ENCODE peak calls at places on chromosomes 13 and 19, in seven cellular contexts. V, Q, J, G, Z, O and A are unnamed samples.
A peak's percentile ranks its signal among the peaks of the same experiment; 100 is the strongest.

GRCh38 chr19:47609885-47610545 is 1.1 kb downstream of the BICRA start:
- DNase-seq in V (peak; percentile 86), Q (peak; percentile 71), J (peak; percentile 15), G (no peak), Z (peak; percentile 66), O (peak; percentile 74), A (peak; percentile 55)

GRCh38 chr13:74256969-74257368 is 122.8 kb upstream of the KLF12 start:
- DNase-seq in V (no peak), Q (no peak), J (no peak), G (no peak), Z (no peak), O (no peak), A (no peak)

GRCh38 chr13:31528176-31528575 is 211.2 kb upstream of the RXFP2 start:
- DNase-seq in V (no peak), Q (no peak), J (no peak), G (no peak), Z (peak; percentile 21), O (no peak), A (no peak)

GRCh38 chr13:111114362-111115050 is 604 bp upstream of the ARHGEF7 start:
- DNase-seq in V (peak; percentile 77), Q (no peak), J (no peak), G (no peak), Z (peak; percentile 64), O (peak; percentile 91), A (peak; percentile 26)

GRCh38 chr13:97030705-97031452 is 36.6 kb upstream of the OXGR1 start:
- DNase-seq in V (peak; percentile 47), Q (peak; percentile 54), J (peak; percentile 60), G (peak; percentile 46), Z (peak; percentile 55), O (peak; percentile 72), A (peak; percentile 35)

GRCh38 chr13:23391752-23392151 is 41.8 kb downstream of the SACS start:
- DNase-seq in V (no peak), Q (peak; percentile 35), J (peak; percentile 24), G (no peak), Z (no peak), O (peak; percentile 48), A (no peak)

GRCh38 chr13:46211521-46212351 is at the start of gene LRRC63:
- DNase-seq in V (peak; percentile 91), Q (peak; percentile 58), J (peak; percentile 61), G (no peak), Z (peak; percentile 89), O (peak; percentile 70), A (peak; percentile 72)

GRCh38 chr19:5369962-5370367 is 29.4 kb upstream of the PTPRS start:
- DNase-seq in V (peak; percentile 70), Q (peak; percentile 87), J (peak; percentile 65), G (no peak), Z (peak; percentile 60), O (peak; percentile 46), A (peak; percentile 34)

GRCh38 chr19:41554902-41555301 is 21.1 kb upstream of the CEACAM21 start:
- DNase-seq in V (no peak), Q (no peak), J (no peak), G (no peak), Z (no peak), O (no peak), A (peak; percentile 71)

GRCh38 chr19:17868669-17869068 is 3.1 kb upstream of the SLC5A5 start:
- DNase-seq in V (peak; percentile 27), Q (no peak), J (no peak), G (no peak), Z (no peak), O (no peak), A (no peak)

GRCh38 chr13:73106513-73107214 is 47.9 kb downstream of the KLF5 start:
- DNase-seq in V (no peak), Q (no peak), J (no peak), G (no peak), Z (no peak), O (no peak), A (no peak)

GRCh38 chr13:98478134-98479129 is 98.5 kb downstream of the STK24 start:
- DNase-seq in V (peak; percentile 56), Q (no peak), J (peak; percentile 26), G (no peak), Z (no peak), O (peak; percentile 33), A (no peak)

GRCh38 chr13:46804391-46804815 is 7.4 kb upstream of the ESD start:
- DNase-seq in V (no peak), Q (no peak), J (peak; percentile 91), G (peak; percentile 64), Z (no peak), O (peak; percentile 94), A (no peak)

GRCh38 chr19:44303976-44304568 is 753 bp downstream of the ZNF235 start:
- DNase-seq in V (peak; percentile 62), Q (no peak), J (peak; percentile 26), G (no peak), Z (peak; percentile 39), O (peak; percentile 77), A (no peak)

GRCh38 chr13:100604909-100605308 is 16.3 kb upstream of the GGACT start:
- DNase-seq in V (no peak), Q (no peak), J (no peak), G (no peak), Z (no peak), O (no peak), A (no peak)

GRCh38 chr13:74466015-74466414 is 331.8 kb upstream of the KLF12 start:
- DNase-seq in V (no peak), Q (no peak), J (no peak), G (no peak), Z (no peak), O (no peak), A (no peak)

GRCh38 chr13:33842207-33842606 is 24.3 kb downstream of the RFC3 start:
- DNase-seq in V (no peak), Q (no peak), J (no peak), G (no peak), Z (no peak), O (no peak), A (no peak)

GRCh38 chr13:113558461-113558860 is 26.1 kb upstream of the TFDP1 start:
- DNase-seq in V (no peak), Q (no peak), J (no peak), G (no peak), Z (no peak), O (peak; percentile 30), A (no peak)

GRCh38 chr13:34458756-34459462 is 483.2 kb upstream of the NBEA start:
- DNase-seq in V (no peak), Q (no peak), J (no peak), G (no peak), Z (no peak), O (no peak), A (no peak)

GRCh38 chr13:40973409-40973808 is 45.7 kb downstream of the ELF1 start:
- DNase-seq in V (no peak), Q (no peak), J (no peak), G (no peak), Z (no peak), O (no peak), A (no peak)

GRCh38 chr13:40971321-40971720 is 47.8 kb downstream of the ELF1 start:
- DNase-seq in V (no peak), Q (no peak), J (no peak), G (no peak), Z (no peak), O (no peak), A (no peak)

GRCh38 chr13:40974460-40975407 is 44.4 kb downstream of the ELF1 start:
- DNase-seq in V (no peak), Q (peak; percentile 83), J (peak; percentile 37), G (peak; percentile 23), Z (peak; percentile 58), O (peak; percentile 51), A (peak; percentile 43)

GRCh38 chr13:40979232-40979631 is 39.9 kb downstream of the ELF1 start:
- DNase-seq in V (no peak), Q (no peak), J (no peak), G (no peak), Z (no peak), O (no peak), A (no peak)

GRCh38 chr13:40975441-40975840 is 43.7 kb downstream of the ELF1 start:
- DNase-seq in V (no peak), Q (no peak), J (peak; percentile 4), G (no peak), Z (no peak), O (no peak), A (no peak)
- H3K4me2 ChIP-seq in V (no peak overlapping the region), Q (peak overlapping the region; percentile 58), J (peak overlapping the region; percentile 15), G (no peak overlapping the region), Z (peak overlapping the region; percentile 52), O (no peak overlapping the region), A (peak overlapping the region; percentile 9)

GRCh38 chr19:31406106-31406505 is 56.9 kb upstream of the TSHZ3 start:
- DNase-seq in V (no peak), Q (no peak), J (no peak), G (no peak), Z (no peak), O (no peak), A (no peak)

GRCh38 chr19:31413353-31413752 is 64.1 kb upstream of the TSHZ3 start:
- DNase-seq in V (no peak), Q (no peak), J (no peak), G (no peak), Z (no peak), O (no peak), A (no peak)

GRCh38 chr19:31402931-31403330 is 53.7 kb upstream of the TSHZ3 start:
- DNase-seq in V (no peak), Q (no peak), J (no peak), G (no peak), Z (no peak), O (peak; percentile 46), A (no peak)

DNA sequence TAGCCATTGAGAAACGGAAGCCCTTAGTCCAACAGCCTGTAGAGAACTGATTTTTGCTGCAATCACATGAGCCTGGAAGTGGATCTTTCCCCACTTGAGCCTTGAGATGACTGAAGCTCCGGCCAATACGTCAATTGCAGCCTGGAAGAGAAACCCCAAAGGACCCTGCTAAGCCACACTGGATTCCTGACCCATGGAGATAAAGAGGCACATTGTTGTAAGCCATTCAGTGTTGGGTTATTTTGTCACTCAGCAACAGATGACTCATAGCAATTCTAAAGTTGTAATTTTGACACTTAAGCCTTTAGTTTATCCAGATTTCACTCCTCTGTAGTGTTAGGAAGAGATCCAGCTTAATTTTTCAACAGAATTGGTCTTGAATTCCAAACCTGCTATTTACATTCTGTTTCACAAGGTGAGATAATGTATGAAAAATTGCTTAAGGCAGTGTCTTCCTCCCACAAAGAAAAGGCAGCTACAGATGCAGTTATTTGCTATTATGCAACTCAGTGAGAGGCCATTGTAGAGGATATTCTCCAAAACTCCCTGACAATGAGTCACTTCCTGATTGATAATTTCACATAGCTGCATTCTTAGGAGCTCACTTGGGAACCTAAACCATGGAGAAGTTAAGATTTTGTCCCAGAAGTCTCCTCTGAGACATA is 59.4 kb upstream of the TSHZ3 start:
- DNase-seq in V (no peak), Q (no peak), J (peak; percentile 36), G (no peak), Z (peak; percentile 38), O (peak; percentile 90), A (no peak)
- H3K9me2 ChIP-seq in V (no peaks in the 10 kb centered on the region), Q (no peaks in the 10 kb centered on the region), J (no peaks in the 10 kb centered on the region), G (no peaks in the 10 kb centered on the region), Z (no peaks in the 10 kb centered on the region), O (no peaks in the 10 kb centered on the region), A (no peaks in the 10 kb centered on the region)

DNA sequence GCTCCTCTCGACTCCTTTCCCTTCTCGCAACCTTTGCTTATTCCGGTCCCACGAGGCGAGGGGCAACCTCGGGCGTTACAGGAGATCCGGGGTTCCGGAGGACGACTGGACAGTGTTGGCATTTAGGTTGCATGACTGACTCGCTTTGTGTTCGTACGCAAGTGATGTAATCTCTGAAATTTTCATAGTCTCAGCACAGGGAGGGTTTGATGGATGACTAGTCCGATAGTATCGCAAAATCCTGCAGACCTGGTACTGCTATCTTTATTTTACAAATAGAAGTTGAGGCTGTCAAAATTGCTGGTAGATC is 335 bp downstream of the DDX49 start:
- DNase-seq in V (no peak), Q (no peak), J (no peak), G (no peak), Z (no peak), O (peak; percentile 61), A (peak; percentile 13)
- H2AFZ ChIP-seq in V (no peak overlapping the region), Q (no peak overlapping the region), J (peak overlapping the region; percentile 58), G (no peak overlapping the region), Z (no peak overlapping the region), O (peak overlapping the region; percentile 57), A (peak overlapping the region; percentile 42)

GRCh38 chr19:29449371-29449770 is 76.4 kb upstream of the VSTM2B start:
- DNase-seq in V (no peak), Q (no peak), J (no peak), G (no peak), Z (no peak), O (no peak), A (no peak)
- H3K4me2 ChIP-seq in V (no peak overlapping the region), Q (no peak overlapping the region), J (no peak overlapping the region), G (no peak overlapping the region), Z (no peak overlapping the region), O (no peak overlapping the region), A (no peak overlapping the region)